ENCODE peak calls at places on chromosomes 12 and 14, in seven cellular contexts. T, E, O, L, Q, B and U are unnamed samples.

GRCh38 chr12:130948136-130948535 is 5.6 kb upstream of the ADGRD1 start:
- DNase-seq in T (no peak), E (no peak), O (no peak), L (no peak), Q (no peak), B (no peak), U (no peak)

GRCh38 chr14:85063747-85064146 is 466.2 kb upstream of the FLRT2 start:
- DNase-seq in T (no peak), E (no peak), O (no peak), L (no peak), Q (no peak), B (no peak), U (no peak)

GRCh38 chr12:53560386-53560785 is 53.1 kb upstream of the NPFF start:
- DNase-seq in T (peak; percentile 74), E (no peak), O (no peak), L (no peak), Q (no peak), B (no peak), U (no peak)

GRCh38 chr12:9881246-9881645 is at the start of gene KLRF2:
- DNase-seq in T (no peak), E (no peak), O (no peak), L (no peak), Q (no peak), B (no peak), U (no peak)

GRCh38 chr12:106753526-106753925 is 21.0 kb upstream of the RIC8B start:
- DNase-seq in T (no peak), E (peak; percentile 29), O (peak; percentile 25), L (peak; percentile 39), Q (no peak), B (no peak), U (no peak)

GRCh38 chr12:39807043-39807442 is 187.4 kb upstream of the ABCD2 start:
- DNase-seq in T (peak; percentile 6), E (no peak), O (no peak), L (no peak), Q (no peak), B (no peak), U (no peak)

GRCh38 chr12:18139254-18139653 is 49.3 kb upstream of the RERGL start:
- DNase-seq in T (no peak), E (no peak), O (no peak), L (no peak), Q (no peak), B (no peak), U (no peak)

GRCh38 chr12:69161835-69162234 is 77.5 kb upstream of the CPSF6 start:
- DNase-seq in T (peak; percentile 16), E (peak; percentile 1), O (no peak), L (no peak), Q (no peak), B (no peak), U (no peak)

GRCh38 chr12:59637657-59638150 is 41.9 kb downstream of the SLC16A7 start:
- DNase-seq in T (no peak), E (no peak), O (no peak), L (no peak), Q (no peak), B (no peak), U (no peak)

GRCh38 chr12:77724367-77724957 is 106.2 kb upstream of the NAV3 start:
- DNase-seq in T (peak; percentile 28), E (no peak), O (no peak), L (no peak), Q (no peak), B (no peak), U (no peak)

GRCh38 chr12:49777800-49778748 is 36.7 kb downstream of the TMBIM6 start:
- DNase-seq in T (peak; percentile 42), E (peak; percentile 70), O (peak; percentile 68), L (peak; percentile 73), Q (no peak), B (no peak), U (peak; percentile 46)

GRCh38 chr14:90924618-90925345 is 108.6 kb upstream of the TTC7B start:
- DNase-seq in T (no peak), E (no peak), O (no peak), L (no peak), Q (no peak), B (no peak), U (no peak)

GRCh38 chr14:104450811-104451401 is 128.7 kb upstream of the C14orf180 start:
- DNase-seq in T (no peak), E (no peak), O (no peak), L (no peak), Q (no peak), B (no peak), U (peak; percentile 12)

GRCh38 chr12:88577537-88577936 is 2.7 kb downstream of the KITLG start:
- DNase-seq in T (peak; percentile 78), E (no peak), O (no peak), L (no peak), Q (no peak), B (no peak), U (no peak)

GRCh38 chr14:103629503-103630121 is 601 bp downstream of the KLC1 start:
- DNase-seq in T (peak; percentile 31), E (peak; percentile 27), O (peak; percentile 32), L (no peak), Q (peak; percentile 6), B (no peak), U (peak; percentile 67)

GRCh38 chr14:104783484-104784217 is 11.9 kb downstream of the AKT1 start:
- DNase-seq in T (no peak), E (no peak), O (no peak), L (no peak), Q (no peak), B (no peak), U (no peak)

GRCh38 chr14:88919502-88919901 is 95.1 kb downstream of the TTC8 start:
- DNase-seq in T (peak; percentile 18), E (no peak), O (no peak), L (no peak), Q (no peak), B (no peak), U (no peak)

GRCh38 chr12:59304077-59304721 is 291.6 kb upstream of the SLC16A7 start:
- DNase-seq in T (no peak), E (no peak), O (no peak), L (no peak), Q (no peak), B (no peak), U (no peak)

GRCh38 chr12:109920266-109920780 is 20.2 kb downstream of the TCHP start:
- DNase-seq in T (no peak), E (no peak), O (no peak), L (no peak), Q (no peak), B (no peak), U (no peak)

GRCh38 chr12:52710744-52711143 is 7.4 kb upstream of the KRT77 start:
- DNase-seq in T (no peak), E (no peak), O (no peak), L (no peak), Q (no peak), B (no peak), U (no peak)

GRCh38 chr12:25058619-25059018 is 109.7 kb upstream of the BCAT1 start:
- DNase-seq in T (no peak), E (no peak), O (no peak), L (no peak), Q (no peak), B (no peak), U (no peak)

GRCh38 chr14:69924181-69924580 is 45.0 kb downstream of the SMOC1 start:
- DNase-seq in T (no peak), E (no peak), O (no peak), L (no peak), Q (no peak), B (no peak), U (no peak)

GRCh38 chr14:20720741-20721140 is 24.9 kb upstream of the EDDM3A start:
- DNase-seq in T (no peak), E (no peak), O (no peak), L (no peak), Q (no peak), B (no peak), U (no peak)

GRCh38 chr14:103142031-103142430 is 18.8 kb downstream of the TNFAIP2 start:
- DNase-seq in T (no peak), E (no peak), O (no peak), L (no peak), Q (no peak), B (no peak), U (no peak)

GRCh38 chr12:131673519-131674265 is 37.2 kb upstream of the SFSWAP start:
- DNase-seq in T (peak; percentile 12), E (no peak), O (no peak), L (no peak), Q (no peak), B (no peak), U (no peak)